ENCODE peak calls at places on chromosomes 16 and 17, in six cellular contexts. D is RWPE1, V is astrocyte of the spinal cord, M is mesothelial cell of epicardium, X is dorsolateral prefrontal cortex, W is thyroid gland. O is an unnamed sample.

GRCh38 chr17:2709173-2709661 is 2.3 kb downstream of the CLUH start:
- DNase-seq in D (peak), V (no peak), M (no peak), X (no peak), W (peak), O (no peak)

GRCh38 chr17:7020894-7021664 is 1.8 kb upstream of the BCL6B start:
- DNase-seq in D (no peak), V (no peak), M (no peak), X (no peak), W (no peak), O (no peak)

GRCh38 chr16:72721981-72722380 is 325.9 kb downstream of the ZFHX3 start:
- DNase-seq in D (no peak), V (no peak), M (no peak), X (no peak), W (no peak), O (no peak)

GRCh38 chr16:78444-79145 is 570 bp downstream of the MPG start:
- DNase-seq in D (peak), V (peak), M (no peak), X (no peak), W (peak), O (no peak)

GRCh38 chr17:62653831-62654829 is 26.7 kb downstream of the MRC2 start:
- DNase-seq in D (no peak), V (peak), M (no peak), X (no peak), W (no peak), O (no peak)

GRCh38 chr16:70508752-70509151 is 14.6 kb downstream of the COG4 start:
- DNase-seq in D (no peak), V (no peak), M (no peak), X (no peak), W (no peak), O (no peak)

GRCh38 chr16:52318259-52319008 is 228.5 kb downstream of the TOX3 start:
- DNase-seq in D (no peak), V (no peak), M (no peak), X (no peak), W (no peak), O (no peak)

GRCh38 chr16:49713770-49714169 is 142.1 kb downstream of the ZNF423 start:
- DNase-seq in D (no peak), V (no peak), M (no peak), X (no peak), W (no peak), O (no peak)

GRCh38 chr16:54136276-54136625 is 150.3 kb downstream of the IRX3 start:
- DNase-seq in D (peak), V (peak), M (no peak), X (no peak), W (no peak), O (no peak)

GRCh38 chr16:49921791-49922456 is 66.0 kb upstream of the ZNF423 start:
- DNase-seq in D (peak), V (peak), M (peak), X (peak), W (peak), O (peak)

GRCh38 chr16:57627184-57627871 is 1.1 kb upstream of the ADGRG1 start:
- DNase-seq in D (no peak), V (peak), M (no peak), X (no peak), W (peak), O (no peak)

GRCh38 chr16:27367463-27368357 is 34.3 kb upstream of the IL21R start:
- DNase-seq in D (peak), V (peak), M (no peak), X (peak), W (peak), O (peak)

GRCh38 chr16:88298166-88298881 is 84.4 kb upstream of the ZNF469 start:
- DNase-seq in D (peak), V (peak), M (no peak), X (no peak), W (no peak), O (no peak)

GRCh38 chr16:69725480-69726312 is 664 bp downstream of the NQO1 start:
- DNase-seq in D (no peak), V (no peak), M (no peak), X (no peak), W (peak), O (no peak)

GRCh38 chr16:62751218-62751617 is 715.0 kb upstream of the CDH8 start:
- DNase-seq in D (no peak), V (no peak), M (no peak), X (no peak), W (no peak), O (no peak)

GRCh38 chr16:69566437-69567030 is 768 bp downstream of the NFAT5 start:
- DNase-seq in D (peak), V (peak), M (peak), X (peak), W (peak), O (no peak)

GRCh38 chr16:65783709-65784474 is 582.6 kb upstream of the CDH5 start:
- DNase-seq in D (no peak), V (peak), M (no peak), X (no peak), W (no peak), O (no peak)

GRCh38 chr16:56866955-56867830 is 2.2 kb downstream of the SLC12A3 start:
- DNase-seq in D (peak), V (peak), M (no peak), X (no peak), W (peak), O (peak)

GRCh38 chr17:57953703-57954420 is 1.4 kb downstream of the CUEDC1 start:
- DNase-seq in D (no peak), V (no peak), M (no peak), X (peak), W (no peak), O (no peak)

GRCh38 chr17:19237389-19238166 is 412 bp downstream of the EPN2 start:
- DNase-seq in D (peak), V (no peak), M (peak), X (peak), W (peak), O (no peak)
- TF ChIP-seq CTCF in D (peak), V (no peak), M (no peak), X (peak), W (peak), O (no peak)

GRCh38 chr17:50380369-50381259 is 7.6 kb downstream of the EME1 start:
- DNase-seq in D (no peak), V (no peak), M (no peak), X (no peak), W (no peak), O (no peak)
- TF ChIP-seq CTCF in D (no peak), V (peak), M (no peak), X (no peak), W (no peak), O (peak)

DNA sequence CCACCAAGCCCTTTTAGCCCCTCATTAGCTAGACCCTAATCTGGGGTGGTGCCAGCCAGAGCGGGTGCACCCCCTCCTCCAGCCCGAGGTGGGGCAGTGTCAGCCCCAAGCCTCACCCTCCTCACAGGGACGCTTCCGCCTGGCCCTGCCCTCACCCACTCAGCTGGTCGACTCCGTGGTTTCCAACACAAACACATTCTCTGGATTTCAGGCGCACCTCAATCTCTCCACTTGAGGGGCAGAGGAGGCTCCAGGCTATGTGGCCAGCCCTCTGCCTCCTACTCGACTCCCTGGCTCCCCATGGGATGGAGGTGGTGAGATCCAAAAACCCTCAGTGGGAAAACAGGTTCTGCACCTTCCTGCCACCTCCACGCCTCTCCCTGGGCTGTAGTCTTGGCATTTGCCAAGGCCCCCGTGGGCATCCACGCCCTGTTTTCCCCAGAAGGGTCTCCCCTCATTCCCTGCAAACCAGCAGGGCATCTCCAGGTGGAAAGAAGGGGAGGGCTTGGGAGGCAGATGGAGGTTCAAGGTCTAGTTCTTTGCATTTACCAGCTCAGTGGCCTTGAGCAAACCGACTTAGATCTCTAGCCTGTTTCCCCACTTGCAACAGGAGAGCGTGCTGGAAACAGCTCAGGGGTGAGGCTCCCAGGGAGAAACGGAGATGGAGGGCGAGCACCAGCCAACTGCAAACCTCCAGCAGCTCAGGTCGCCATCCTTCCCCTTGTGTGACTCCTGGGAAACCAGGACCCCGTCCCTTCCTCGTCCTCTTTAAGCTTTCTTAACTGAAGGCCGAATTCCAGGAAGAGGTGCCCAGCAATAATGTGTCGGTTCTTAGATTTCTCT is 1.7 kb downstream of the EMP2 start:
- DNase-seq in D (peak), V (no peak), M (no peak), X (no peak), W (peak), O (no peak)
- TF ChIP-seq CTCF in D (no peak), V (no peak), M (no peak), X (no peak), W (no peak), O (peak)

DNA sequence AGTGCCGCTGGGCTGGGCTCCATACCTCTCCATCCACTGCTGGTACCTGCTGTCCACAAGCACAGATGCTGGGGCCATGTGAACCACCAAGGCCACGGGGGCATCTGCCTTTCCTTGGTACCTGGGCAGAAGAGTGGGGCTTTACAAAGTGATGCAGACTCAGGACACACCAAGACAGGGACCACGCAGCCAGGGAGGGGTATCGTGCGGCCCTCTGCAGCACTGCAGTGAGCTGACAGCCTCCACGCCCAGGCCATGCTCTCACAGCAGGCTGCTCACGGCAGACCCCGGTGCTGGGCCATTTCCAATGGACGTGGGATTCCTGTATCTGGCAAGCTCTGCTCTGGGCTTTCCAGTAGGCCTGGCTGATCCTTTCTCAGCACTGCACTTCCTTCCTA is 14.4 kb downstream of the ELAC2 start:
- DNase-seq in D (no peak), V (no peak), M (no peak), X (no peak), W (no peak), O (no peak)
- TF ChIP-seq CTCF in D (peak), V (no peak), M (peak), X (no peak), W (no peak), O (no peak)

DNA sequence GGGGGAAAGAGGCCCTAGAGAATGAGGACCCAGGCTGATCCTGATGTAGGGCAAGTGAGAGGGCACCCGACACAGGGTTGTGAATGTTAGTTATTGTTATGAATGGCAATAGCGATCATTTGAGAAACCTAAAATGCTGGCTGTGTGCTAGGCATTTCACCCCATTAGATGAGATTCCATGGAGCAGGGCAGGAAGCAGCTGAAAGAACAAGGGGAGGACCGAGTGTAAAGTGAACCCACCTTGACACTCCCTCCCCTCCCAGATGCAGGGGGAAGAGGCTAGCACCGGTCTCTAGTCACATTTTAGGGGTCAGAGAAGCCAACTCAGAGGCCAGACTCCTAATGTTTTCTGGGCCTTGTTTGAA is 553 bp upstream of the CORO6 start:
- DNase-seq in D (no peak), V (no peak), M (no peak), X (no peak), W (no peak), O (no peak)
- TF ChIP-seq CTCF in D (no peak), V (no peak), M (no peak), X (no peak), W (no peak), O (no peak)

DNA sequence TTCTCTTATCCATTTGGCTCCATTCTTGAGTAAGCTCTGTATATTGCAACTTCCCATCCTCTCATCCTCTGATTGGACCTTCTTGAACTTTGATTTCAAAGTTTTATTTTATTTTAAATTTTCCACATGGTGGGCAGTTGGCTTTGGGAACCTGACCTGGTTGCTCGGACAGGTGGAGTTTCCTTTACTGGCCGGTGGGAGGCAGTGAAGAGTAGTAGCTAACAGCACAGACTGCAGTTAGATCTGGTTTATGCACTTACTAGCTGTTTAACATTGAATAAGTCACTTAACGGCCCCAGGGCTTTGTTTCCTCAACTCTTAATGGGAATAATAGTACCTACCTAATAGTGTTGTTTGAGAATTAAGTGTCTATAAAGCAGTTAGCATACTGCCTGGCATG is 92.8 kb downstream of the GPR139 start:
- DNase-seq in D (no peak), V (no peak), M (no peak), X (no peak), W (no peak), O (no peak)
- TF ChIP-seq CTCF in D (no peak), V (peak), M (peak), X (no peak), W (no peak), O (peak)

GRCh38 chr17:49590874-49591273 is 15.2 kb downstream of the NXPH3 start:
- DNase-seq in D (no peak), V (no peak), M (no peak), X (no peak), W (no peak), O (no peak)
- TF ChIP-seq CTCF in D (no peak), V (no peak), M (no peak), X (no peak), W (no peak), O (no peak)

GRCh38 chr17:64662774-64663367 is 764 bp upstream of the SMURF2 start:
- DNase-seq in D (peak), V (no peak), M (no peak), X (no peak), W (no peak), O (no peak)
- TF ChIP-seq CTCF in D (no peak), V (no peak), M (no peak), X (no peak), W (no peak), O (no peak)

O was measured in D721Med.